ENCODE peak calls at places on chromosome 6, in five cellular contexts. K is astrocyte of the spinal cord, Z is RWPE1, F is suprapubic skin, I is neural progenitor cell. R is an unnamed sample.

GRCh38 chr6:158039178-158039557 is 57.5 kb downstream of the SYNJ2 start:
- DNase-seq in I (peak), K (peak), Z (no peak), F (peak), R (no peak)

GRCh38 chr6:106617302-106617701 is 12.0 kb downstream of the RTN4IP1 start:
- DNase-seq in K (no peak), F (no peak), Z (no peak), I (no peak), R (no peak)

GRCh38 chr6:161411265-161411944 is 137.5 kb upstream of the AGPAT4 start:
- DNase-seq in F (no peak), K (peak), Z (no peak), I (no peak), R (no peak)

GRCh38 chr6:2221724-2222274 is 23.6 kb downstream of the GMDS start:
- DNase-seq in I (no peak), F (no peak), K (no peak), Z (peak), R (no peak)

GRCh38 chr6:14269434-14269833 is 151.9 kb downstream of the CD83 start:
- DNase-seq in I (no peak), K (no peak), F (no peak), Z (no peak), R (no peak)

GRCh38 chr6:92281571-92282076 is 1137.7 kb downstream of the EPHA7 start:
- DNase-seq in Z (no peak), I (no peak), F (no peak), K (no peak), R (no peak)

GRCh38 chr6:74581681-74582080 is 624.2 kb downstream of the COL12A1 start:
- DNase-seq in K (no peak), F (no peak), Z (no peak), I (no peak), R (no peak)

GRCh38 chr6:42367353-42368011 is 84.2 kb downstream of the TRERF1 start:
- DNase-seq in I (no peak), F (no peak), Z (no peak), K (no peak), R (no peak)

GRCh38 chr6:153272201-153272980 is 141.3 kb upstream of the RGS17 start:
- DNase-seq in I (no peak), F (no peak), Z (no peak), K (no peak), R (no peak)

GRCh38 chr6:16228709-16229665 is 9.4 kb upstream of the GMPR start:
- DNase-seq in I (no peak), Z (no peak), F (no peak), K (no peak), R (no peak)

GRCh38 chr6:41097467-41098090 is 24.8 kb downstream of the NFYA start:
- DNase-seq in K (peak), Z (no peak), F (no peak), I (no peak), R (no peak)

GRCh38 chr6:157823001-157823522 is at the start of gene SNX9:
- DNase-seq in F (peak), K (peak), I (peak), Z (peak), R (peak)

DNA sequence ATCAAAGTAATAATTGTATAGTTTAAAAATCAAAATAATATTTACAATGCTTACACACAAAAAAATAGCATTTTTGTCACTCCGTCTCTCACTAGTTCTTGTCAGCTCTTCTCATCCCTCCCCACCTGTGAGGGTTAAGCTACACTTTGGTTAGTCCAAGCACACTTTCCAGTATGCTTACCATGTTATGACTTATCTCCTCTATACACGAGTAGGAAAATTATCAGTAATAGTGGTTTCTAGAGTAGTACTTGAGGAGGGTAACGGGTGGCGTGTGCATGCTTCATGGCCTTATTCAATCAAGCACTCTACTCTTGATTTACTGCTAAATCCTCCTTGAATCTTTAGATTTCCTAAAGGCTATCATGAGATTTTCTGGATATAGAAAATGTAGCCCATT is 443.7 kb downstream of the UTRN start:
- DNase-seq in K (no peak), I (no peak), Z (no peak), F (no peak), R (no peak)
- TF ChIP-seq CTCF in K (no peak), I (no peak), Z (no peak), F (no peak), R (no peak)

GRCh38 chr6:85756982-85757381 is 114.3 kb upstream of the SYNCRIP start:
- DNase-seq in Z (peak), I (peak), K (peak), F (no peak), R (no peak)
- TF ChIP-seq CTCF in Z (peak), I (peak), K (peak), F (no peak), R (no peak)

GRCh38 chr6:138245751-138246150 is 27.5 kb upstream of the PBOV1 start:
- DNase-seq in K (peak), Z (no peak), F (no peak), I (no peak), R (no peak)

GRCh38 chr6:138240476-138241245 is 22.4 kb upstream of the PBOV1 start:
- DNase-seq in F (no peak), K (peak), I (no peak), Z (no peak), R (no peak)

GRCh38 chr6:138241893-138242292 is 23.6 kb upstream of the PBOV1 start:
- DNase-seq in Z (no peak), F (no peak), I (no peak), K (no peak), R (no peak)

GRCh38 chr6:138241381-138241780 is 23.1 kb upstream of the PBOV1 start:
- DNase-seq in Z (no peak), F (no peak), I (no peak), K (no peak), R (no peak)

DNA sequence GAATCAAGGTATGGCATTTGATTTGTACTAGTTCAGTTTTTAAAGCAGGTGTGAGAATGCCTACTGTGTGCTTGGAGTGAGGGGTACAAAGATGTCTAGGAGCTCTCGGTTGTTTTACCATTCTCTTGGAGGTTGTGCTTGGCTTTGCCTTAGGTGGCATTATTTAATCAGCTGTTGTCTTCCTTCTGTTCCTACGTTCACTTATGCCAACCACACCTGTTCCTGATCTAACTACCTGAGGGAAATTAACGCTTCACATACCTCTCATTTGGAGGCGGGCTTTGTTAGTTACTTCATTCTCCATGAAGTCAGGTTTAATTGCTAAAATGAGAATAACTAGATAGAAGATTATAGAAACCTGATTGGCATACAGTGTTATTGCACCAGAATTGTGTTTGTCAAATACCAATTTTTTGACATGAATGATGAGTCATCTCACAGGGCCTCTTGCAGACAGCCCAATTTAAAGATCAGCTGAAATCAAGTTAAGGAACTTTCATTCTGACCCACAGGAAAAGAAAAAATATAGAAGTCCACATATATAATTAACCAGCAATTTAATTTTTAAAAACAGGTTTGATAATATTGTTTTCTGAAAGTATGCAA is 24.8 kb upstream of the PBOV1 start:
- DNase-seq in Z (no peak), K (no peak), I (no peak), F (no peak), R (no peak)
- TF ChIP-seq CTCF in Z (no peak), K (no peak), I (no peak), F (no peak), R (no peak)

GRCh38 chr6:64220776-64221175 is 585.2 kb downstream of the PHF3 start:
- DNase-seq in Z (no peak), K (no peak), I (no peak), F (no peak), R (no peak)
- TF ChIP-seq CTCF in Z (no peak), K (no peak), I (no peak), F (no peak), R (no peak)

GRCh38 chr6:155861821-155862220 is 406.2 kb upstream of the NOX3 start:
- DNase-seq in K (no peak), Z (no peak), F (no peak), I (no peak), R (no peak)

GRCh38 chr6:155872961-155873360 is 417.3 kb upstream of the NOX3 start:
- DNase-seq in F (no peak), Z (no peak), I (no peak), K (no peak), R (no peak)

GRCh38 chr6:155867682-155868081 is 412.0 kb upstream of the NOX3 start:
- DNase-seq in K (no peak), F (no peak), Z (no peak), I (no peak), R (no peak)
- TF ChIP-seq CTCF in K (no peak), F (no peak), Z (no peak), I (no peak), R (no peak)

DNA sequence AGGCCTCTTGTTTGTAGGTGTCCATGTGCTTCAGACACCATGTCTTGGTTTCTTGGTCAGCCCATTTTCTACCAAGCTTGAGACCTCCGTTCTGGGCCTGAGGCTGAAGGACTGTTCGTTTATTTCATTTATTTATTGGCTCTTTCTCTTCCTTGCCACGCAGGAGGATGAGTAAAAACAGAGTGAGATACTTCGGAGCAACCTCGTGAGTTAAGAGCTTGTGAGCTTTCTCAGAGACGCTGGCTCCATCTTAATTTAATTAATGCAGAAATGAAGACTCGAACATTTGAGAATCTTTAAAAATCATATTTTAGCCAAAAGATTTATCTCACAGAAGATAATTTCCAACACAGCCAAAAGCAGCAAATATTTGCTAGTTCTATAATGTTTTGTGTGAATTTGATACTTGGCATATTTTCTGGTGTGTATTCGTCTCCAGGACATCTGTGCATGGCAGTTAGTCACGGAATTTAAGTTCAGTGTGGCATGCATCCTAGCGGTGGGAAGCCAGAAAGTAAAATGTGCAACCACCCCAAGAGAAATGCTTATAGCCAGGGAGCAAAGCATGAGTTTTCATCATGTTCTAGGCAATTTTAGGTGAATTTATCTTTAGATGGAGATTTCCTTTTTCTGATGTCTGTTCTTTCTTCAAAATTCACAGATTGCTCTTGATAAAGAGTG is 76.0 kb downstream of the THBS2 start:
- DNase-seq in K (peak), Z (no peak), I (no peak), F (no peak), R (no peak)
- TF ChIP-seq CTCF in K (peak), Z (no peak), I (no peak), F (no peak), R (no peak)

DNA sequence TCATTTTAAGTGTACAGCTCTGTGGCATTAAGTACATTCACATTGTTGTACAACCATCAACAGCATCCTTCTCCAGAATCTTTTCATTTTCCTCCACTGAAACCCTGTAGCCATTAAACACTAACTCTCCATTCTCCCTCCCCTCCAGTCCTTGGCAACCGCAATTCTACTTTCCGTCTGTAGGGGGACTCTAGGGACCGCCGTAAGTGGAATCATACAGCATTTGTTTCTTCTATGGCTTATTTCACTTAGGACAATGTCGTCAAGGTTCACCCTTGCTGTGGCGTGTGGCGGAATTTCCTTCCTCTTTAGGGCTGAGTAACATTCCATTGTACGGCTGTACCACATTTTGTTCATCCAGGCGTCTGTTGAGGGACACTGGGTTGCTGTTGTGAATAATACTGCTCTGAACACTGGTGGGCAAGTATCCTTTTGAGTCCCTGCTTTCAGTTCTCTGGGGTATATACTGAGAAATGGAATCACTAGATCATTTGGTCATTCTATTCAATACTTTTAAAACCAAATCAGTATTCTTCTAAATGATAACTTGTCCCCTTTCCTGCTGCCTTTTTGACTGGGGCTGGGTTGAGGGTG is 50.7 kb downstream of the PPP1R3G start:
- DNase-seq in I (peak), K (peak), Z (no peak), F (no peak), R (no peak)
- TF ChIP-seq CTCF in I (peak), K (peak), Z (peak), F (no peak), R (no peak)

R was measured in omental fat pad.